ENCODE peak calls at places on chromosomes 16 and 17, in five cellular contexts. One of them, this sample, is unnamed. For H3K4me1, the result is how much of the 10 kb centered on the place peaks cover.

GRCh38 chr17:2593846-2594656 is 597 bp downstream of the PAFAH1B1 start:
- DNase-seq in mesenchymal stem cell: peak
- DNase-seq in H9: peak
- DNase-seq in H1: peak
- DNase-seq in neuronal stem cell: peak
- DNase-seq in this sample: peak

GRCh38 chr16:13767215-13767614 is 152.7 kb upstream of the ERCC4 start:
- DNase-seq in mesenchymal stem cell: no peak
- DNase-seq in H9: no peak
- DNase-seq in H1: no peak
- DNase-seq in neuronal stem cell: peak
- DNase-seq in this sample: no peak

GRCh38 chr16:51449441-51449840 is 298.4 kb upstream of the SALL1 start:
- DNase-seq in mesenchymal stem cell: no peak
- DNase-seq in H9: no peak
- DNase-seq in H1: no peak
- DNase-seq in neuronal stem cell: peak
- DNase-seq in this sample: no peak

GRCh38 chr17:50141026-50141749 is 9.3 kb downstream of the PPP1R9B start:
- DNase-seq in mesenchymal stem cell: no peak
- DNase-seq in H9: no peak
- DNase-seq in H1: no peak
- DNase-seq in neuronal stem cell: no peak
- DNase-seq in this sample: no peak

GRCh38 chr17:42748202-42748905 is 3.5 kb upstream of the EZH1 start:
- DNase-seq in mesenchymal stem cell: no peak
- DNase-seq in H9: no peak
- DNase-seq in H1: no peak
- DNase-seq in neuronal stem cell: no peak
- DNase-seq in this sample: no peak

GRCh38 chr17:41647940-41648410 is 23.6 kb upstream of the KRT17 start:
- DNase-seq in mesenchymal stem cell: peak
- DNase-seq in H9: peak
- DNase-seq in H1: peak
- DNase-seq in neuronal stem cell: peak
- DNase-seq in this sample: peak

GRCh38 chr17:63436523-63437110 is 9.5 kb downstream of the CYB561 start:
- DNase-seq in mesenchymal stem cell: no peak
- DNase-seq in H9: peak
- DNase-seq in H1: peak
- DNase-seq in neuronal stem cell: no peak
- DNase-seq in this sample: no peak

GRCh38 chr16:56530872-56531271 is 11.0 kb upstream of the BBS2 start:
- DNase-seq in mesenchymal stem cell: no peak
- DNase-seq in H9: no peak
- DNase-seq in H1: no peak
- DNase-seq in neuronal stem cell: no peak
- DNase-seq in this sample: no peak

GRCh38 chr17:16968786-16969185 is 3.1 kb downstream of the TNFRSF13B start:
- DNase-seq in mesenchymal stem cell: no peak
- DNase-seq in H9: no peak
- DNase-seq in H1: no peak
- DNase-seq in neuronal stem cell: no peak
- DNase-seq in this sample: no peak

GRCh38 chr17:61426482-61427304 is 25.5 kb upstream of the TBX4 start:
- DNase-seq in mesenchymal stem cell: no peak
- DNase-seq in H9: no peak
- DNase-seq in H1: no peak
- DNase-seq in neuronal stem cell: no peak
- DNase-seq in this sample: peak

GRCh38 chr17:18151290-18151689 is 32.3 kb upstream of the ALKBH5 start:
- DNase-seq in mesenchymal stem cell: no peak
- DNase-seq in H9: no peak
- DNase-seq in H1: no peak
- DNase-seq in neuronal stem cell: no peak
- DNase-seq in this sample: no peak

GRCh38 chr17:51493206-51493605 is 232.9 kb downstream of the UTP18 start:
- DNase-seq in mesenchymal stem cell: no peak
- DNase-seq in H9: no peak
- DNase-seq in H1: no peak
- DNase-seq in neuronal stem cell: no peak
- DNase-seq in this sample: no peak

GRCh38 chr16:56311208-56312027 is 113.9 kb downstream of the AMFR start:
- DNase-seq in mesenchymal stem cell: no peak
- DNase-seq in H9: no peak
- DNase-seq in H1: no peak
- DNase-seq in neuronal stem cell: no peak
- DNase-seq in this sample: no peak

GRCh38 chr17:58172369-58173071 is 5.7 kb downstream of the OR4D2 start:
- DNase-seq in mesenchymal stem cell: peak
- DNase-seq in H9: peak
- DNase-seq in H1: no peak
- DNase-seq in neuronal stem cell: peak
- DNase-seq in this sample: no peak

GRCh38 chr17:83149326-83149725 is 69.9 kb downstream of the METRNL start:
- DNase-seq in mesenchymal stem cell: no peak
- DNase-seq in H9: no peak
- DNase-seq in H1: no peak
- DNase-seq in neuronal stem cell: no peak
- DNase-seq in this sample: no peak

GRCh38 chr16:49932943-49933342 is 77.0 kb upstream of the ZNF423 start:
- DNase-seq in mesenchymal stem cell: no peak
- DNase-seq in H9: no peak
- DNase-seq in H1: no peak
- DNase-seq in neuronal stem cell: no peak
- DNase-seq in this sample: peak

GRCh38 chr17:73281926-73282325 is 20.2 kb upstream of the CPSF4L start:
- DNase-seq in mesenchymal stem cell: no peak
- DNase-seq in H9: no peak
- DNase-seq in H1: no peak
- DNase-seq in neuronal stem cell: no peak
- DNase-seq in this sample: no peak

GRCh38 chr17:66275651-66276050 is 26.8 kb upstream of the PRKCA start:
- DNase-seq in mesenchymal stem cell: peak
- DNase-seq in H9: no peak
- DNase-seq in H1: no peak
- DNase-seq in neuronal stem cell: no peak
- DNase-seq in this sample: peak

GRCh38 chr17:27362909-27363308 is 69.0 kb downstream of the WSB1 start:
- DNase-seq in mesenchymal stem cell: no peak
- DNase-seq in H9: no peak
- DNase-seq in H1: no peak
- DNase-seq in neuronal stem cell: no peak
- DNase-seq in this sample: peak

GRCh38 chr16:72277749-72278148 is 105.8 kb upstream of the PMFBP1 start:
- DNase-seq in mesenchymal stem cell: no peak
- DNase-seq in H9: no peak
- DNase-seq in H1: no peak
- DNase-seq in neuronal stem cell: no peak
- DNase-seq in this sample: no peak

GRCh38 chr17:50269477-50270429 is 4.5 kb upstream of the TMEM92 start:
- DNase-seq in mesenchymal stem cell: peak
- DNase-seq in H9: peak
- DNase-seq in H1: peak
- DNase-seq in neuronal stem cell: peak
- DNase-seq in this sample: peak

GRCh38 chr17:50661795-50662391 is 27.2 kb downstream of the ABCC3 start:
- DNase-seq in mesenchymal stem cell: peak
- DNase-seq in H9: peak
- DNase-seq in H1: no peak
- DNase-seq in neuronal stem cell: no peak
- DNase-seq in this sample: peak

GRCh38 chr16:16018705-16019104 is 69.3 kb downstream of the ABCC1 start:
- DNase-seq in mesenchymal stem cell: peak
- DNase-seq in H9: no peak
- DNase-seq in H1: no peak
- DNase-seq in neuronal stem cell: no peak
- DNase-seq in this sample: no peak

GRCh38 chr17:61130320-61130719 is 269.3 kb upstream of the TBX2 start:
- DNase-seq in mesenchymal stem cell: no peak
- DNase-seq in H9: no peak
- DNase-seq in H1: no peak
- DNase-seq in neuronal stem cell: no peak
- DNase-seq in this sample: no peak

GRCh38 chr16:84648595-84649510 is 542 bp downstream of the KLHL36 start:
- DNase-seq in mesenchymal stem cell: peak
- DNase-seq in H9: no peak
- DNase-seq in H1: peak
- DNase-seq in neuronal stem cell: no peak
- DNase-seq in this sample: peak
- H2AK5ac ChIP-seq in mesenchymal stem cell: no peak
- H2AK5ac ChIP-seq in H9: no peak
- H2AK5ac ChIP-seq in H1: no peak
- H2AK5ac ChIP-seq in neuronal stem cell: peak
- H2AK5ac ChIP-seq in this sample: peak

DNA sequence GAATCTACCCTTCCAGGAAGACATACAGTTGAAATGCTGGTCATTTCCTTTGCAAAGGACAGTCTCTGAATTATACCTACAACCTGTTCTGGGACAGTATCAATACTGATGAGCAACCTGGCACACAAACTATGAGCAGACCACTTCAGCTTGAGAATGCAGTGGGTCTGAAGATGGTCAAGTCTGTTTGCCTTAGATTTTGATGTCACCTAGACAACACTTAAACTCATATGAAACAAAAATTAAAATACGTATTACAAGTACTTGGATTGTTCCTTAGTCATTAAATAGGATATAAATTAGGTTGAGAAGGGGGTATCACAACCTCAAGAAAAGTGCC is 3.5 kb downstream of the SRSF2 start:
- DNase-seq in mesenchymal stem cell: no peak
- DNase-seq in H9: no peak
- DNase-seq in H1: no peak
- DNase-seq in neuronal stem cell: no peak
- DNase-seq in this sample: no peak
- H3K4me1 ChIP-seq in mesenchymal stem cell: under half
- H3K4me1 ChIP-seq in H9: under half
- H3K4me1 ChIP-seq in H1: under half
- H3K4me1 ChIP-seq in neuronal stem cell: under half
- H3K4me1 ChIP-seq in this sample: under half

GRCh38 chr16:23186171-23186570 is 3.6 kb downstream of the SCNN1G start:
- DNase-seq in mesenchymal stem cell: no peak
- DNase-seq in H9: peak
- DNase-seq in H1: no peak
- DNase-seq in neuronal stem cell: no peak
- DNase-seq in this sample: no peak

GRCh38 chr16:23188911-23189310 is 6.4 kb downstream of the SCNN1G start:
- DNase-seq in mesenchymal stem cell: no peak
- DNase-seq in H9: no peak
- DNase-seq in H1: no peak
- DNase-seq in neuronal stem cell: no peak
- DNase-seq in this sample: peak

GRCh38 chr16:23185661-23186060 is 3.1 kb downstream of the SCNN1G start:
- DNase-seq in mesenchymal stem cell: no peak
- DNase-seq in H9: no peak
- DNase-seq in H1: no peak
- DNase-seq in neuronal stem cell: no peak
- DNase-seq in this sample: no peak

GRCh38 chr16:23183486-23183862 is 929 bp downstream of the SCNN1G start:
- DNase-seq in mesenchymal stem cell: no peak
- DNase-seq in H9: no peak
- DNase-seq in H1: no peak
- DNase-seq in neuronal stem cell: no peak
- DNase-seq in this sample: no peak

DNA sequence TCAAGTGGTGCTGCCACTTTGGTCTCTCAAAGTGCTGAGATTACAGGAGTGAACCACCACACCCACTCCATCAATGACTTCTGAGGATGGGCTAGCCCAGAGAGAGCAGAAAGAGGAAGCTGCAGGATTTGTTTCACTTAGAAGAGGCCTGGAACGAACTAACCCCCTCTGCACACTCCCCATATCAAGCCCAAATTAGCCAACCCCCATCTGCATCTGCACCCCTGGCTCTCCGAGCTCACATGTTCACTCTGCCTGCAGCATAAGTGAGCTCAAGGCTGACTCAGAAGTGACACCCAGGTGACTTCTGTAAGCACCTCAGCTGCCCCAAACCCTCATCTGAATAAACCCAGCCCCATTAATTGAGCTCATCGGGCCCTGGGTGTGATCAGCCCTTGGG is 4.8 kb downstream of the SCNN1G start:
- DNase-seq in mesenchymal stem cell: no peak
- DNase-seq in H9: no peak
- DNase-seq in H1: no peak
- DNase-seq in neuronal stem cell: no peak
- DNase-seq in this sample: no peak
- H2BK12ac ChIP-seq in mesenchymal stem cell: no peak
- H2BK12ac ChIP-seq in H9: no peak
- H2BK12ac ChIP-seq in H1: no peak
- H2BK12ac ChIP-seq in neuronal stem cell: no peak
- H2BK12ac ChIP-seq in this sample: no peak

GRCh38 chr16:67842509-67843342 is 606 bp downstream of the THAP11 start:
- DNase-seq in mesenchymal stem cell: peak
- DNase-seq in H9: peak
- DNase-seq in H1: peak
- DNase-seq in neuronal stem cell: peak
- DNase-seq in this sample: peak
- H2AK5ac ChIP-seq in mesenchymal stem cell: no peak
- H2AK5ac ChIP-seq in H9: no peak
- H2AK5ac ChIP-seq in H1: no peak
- H2AK5ac ChIP-seq in neuronal stem cell: peak
- H2AK5ac ChIP-seq in this sample: no peak

GRCh38 chr17:81519284-81520020 is 6.9 kb upstream of the ACTG1 start:
- DNase-seq in mesenchymal stem cell: no peak
- DNase-seq in H9: peak
- DNase-seq in H1: peak
- DNase-seq in neuronal stem cell: no peak
- DNase-seq in this sample: peak
- H3K4me1 ChIP-seq in mesenchymal stem cell: half or more
- H3K4me1 ChIP-seq in H9: under half
- H3K4me1 ChIP-seq in H1: under half
- H3K4me1 ChIP-seq in neuronal stem cell: under half
- H3K4me1 ChIP-seq in this sample: under half

GRCh38 chr17:33908363-33909064 is 346.6 kb upstream of the CCL2 start:
- DNase-seq in mesenchymal stem cell: no peak
- DNase-seq in H9: no peak
- DNase-seq in H1: no peak
- DNase-seq in neuronal stem cell: no peak
- DNase-seq in this sample: no peak

GRCh38 chr17:33914120-33914519 is 341.0 kb upstream of the CCL2 start:
- DNase-seq in mesenchymal stem cell: no peak
- DNase-seq in H9: no peak
- DNase-seq in H1: no peak
- DNase-seq in neuronal stem cell: no peak
- DNase-seq in this sample: no peak

GRCh38 chr17:33905338-33905800 is 349.7 kb upstream of the CCL2 start:
- DNase-seq in mesenchymal stem cell: no peak
- DNase-seq in H9: no peak
- DNase-seq in H1: no peak
- DNase-seq in neuronal stem cell: no peak
- DNase-seq in this sample: no peak

GRCh38 chr17:33904438-33904837 is 350.6 kb upstream of the CCL2 start:
- DNase-seq in mesenchymal stem cell: no peak
- DNase-seq in H9: no peak
- DNase-seq in H1: no peak
- DNase-seq in neuronal stem cell: no peak
- DNase-seq in this sample: no peak

GRCh38 chr17:33910200-33910857 is 344.8 kb upstream of the CCL2 start:
- DNase-seq in mesenchymal stem cell: no peak
- DNase-seq in H9: no peak
- DNase-seq in H1: no peak
- DNase-seq in neuronal stem cell: no peak
- DNase-seq in this sample: no peak
- H2BK12ac ChIP-seq in mesenchymal stem cell: no peak
- H2BK12ac ChIP-seq in H9: no peak
- H2BK12ac ChIP-seq in H1: no peak
- H2BK12ac ChIP-seq in neuronal stem cell: no peak
- H2BK12ac ChIP-seq in this sample: no peak

GRCh38 chr17:521561-522325 is 169.1 kb upstream of the RPH3AL start:
- DNase-seq in mesenchymal stem cell: no peak
- DNase-seq in H9: no peak
- DNase-seq in H1: no peak
- DNase-seq in neuronal stem cell: no peak
- DNase-seq in this sample: no peak
- H2AK5ac ChIP-seq in mesenchymal stem cell: no peak
- H2AK5ac ChIP-seq in H9: no peak
- H2AK5ac ChIP-seq in H1: peak
- H2AK5ac ChIP-seq in neuronal stem cell: no peak
- H2AK5ac ChIP-seq in this sample: no peak